ENCODE peak calls at places on chromosomes 1 and 21, in eight cellular contexts. K is type B pancreatic cell, U is mammary epithelial cell, M is NB4, P is HFF-Myc, F is cardiac muscle cell, Q is WTC11, I is HT1080. D is an unnamed sample.

GRCh38 chr1:183443025-183443424 is 24.8 kb upstream of the NMNAT2 start:
- DNase-seq in K (no peak), U (no peak), M (no peak), P (no peak), F (peak), Q (no peak), I (peak), D (no peak)

GRCh38 chr1:158084747-158085146 is 91.3 kb downstream of the KIRREL1 start:
- DNase-seq in K (no peak), U (no peak), M (no peak), P (no peak), F (no peak), Q (no peak), I (no peak), D (no peak)

GRCh38 chr1:96538883-96539282 is 182.7 kb upstream of the PTBP2 start:
- DNase-seq in K (no peak), U (no peak), M (no peak), P (peak), F (peak), Q (no peak), I (no peak), D (no peak)

GRCh38 chr1:29761159-29761928 is 525.0 kb downstream of the PTPRU start:
- DNase-seq in K (no peak), U (no peak), M (no peak), P (no peak), F (no peak), Q (no peak), I (no peak), D (no peak)

GRCh38 chr21:37071561-37072238 is 1.2 kb downstream of the PIGP start:
- DNase-seq in K (no peak), U (peak), M (peak), P (no peak), F (peak), Q (no peak), I (peak), D (peak)

GRCh38 chr1:244730153-244730933 is 77.4 kb downstream of the DESI2 start:
- DNase-seq in K (peak), U (peak), M (peak), P (no peak), F (peak), Q (peak), I (no peak), D (peak)

GRCh38 chr1:57796609-57797008 is 372.7 kb upstream of the DAB1 start:
- DNase-seq in K (no peak), U (peak), M (peak), P (peak), F (peak), Q (no peak), I (peak), D (no peak)

GRCh38 chr1:230495891-230496385 is 69.8 kb upstream of the PGBD5 start:
- DNase-seq in K (no peak), U (no peak), M (no peak), P (no peak), F (peak), Q (no peak), I (peak), D (no peak)

GRCh38 chr1:173857363-173857917 is 10.3 kb downstream of the GAS5 start:
- DNase-seq in K (no peak), U (no peak), M (no peak), P (no peak), F (no peak), Q (no peak), I (no peak), D (no peak)

GRCh38 chr1:107141491-107142369 is 891 bp downstream of the NTNG1 start:
- DNase-seq in K (no peak), U (peak), M (peak), P (peak), F (peak), Q (peak), I (peak), D (peak)

GRCh38 chr1:203663820-203664219 is 37.2 kb downstream of the ATP2B4 start:
- DNase-seq in K (no peak), U (peak), M (peak), P (no peak), F (no peak), Q (no peak), I (peak), D (no peak)

GRCh38 chr1:8004803-8005573 is 21.1 kb downstream of the ERRFI1 start:
- DNase-seq in K (no peak), U (peak), M (peak), P (peak), F (peak), Q (no peak), I (peak), D (peak)

GRCh38 chr21:33644383-33645074 is 2.2 kb downstream of the ITSN1 start:
- DNase-seq in K (no peak), U (no peak), M (peak), P (no peak), F (peak), Q (no peak), I (peak), D (no peak)

GRCh38 chr1:168835153-168835648 is 106.2 kb upstream of the DPT start:
- DNase-seq in K (no peak), U (no peak), M (no peak), P (no peak), F (no peak), Q (no peak), I (no peak), D (no peak)

GRCh38 chr21:31201144-31201543 is 142.9 kb downstream of the TIAM1 start:
- DNase-seq in K (no peak), U (no peak), M (no peak), P (no peak), F (peak), Q (no peak), I (no peak), D (no peak)

GRCh38 chr1:58816747-58817221 is 32.9 kb upstream of the JUN start:
- DNase-seq in K (no peak), U (no peak), M (no peak), P (no peak), F (peak), Q (no peak), I (no peak), D (no peak)

GRCh38 chr21:45288441-45288841 is 746 bp upstream of the POFUT2 start:
- DNase-seq in K (peak), U (no peak), M (no peak), P (no peak), F (no peak), Q (no peak), I (no peak), D (peak)

GRCh38 chr1:11691302-11691914 is at the start of gene DRAXIN:
- DNase-seq in K (no peak), U (peak), M (no peak), P (no peak), F (no peak), Q (peak), I (no peak), D (peak)